ENCODE peak calls at places on chromosomes 3 and 15, in five cellular contexts. H is A549; A is HFF-Myc; W is M059J; U is CD8-positive, alpha-beta memory T cell. R is an unnamed sample.

GRCh38 chr3:184459355-184459754 is 79.5 kb downstream of the CHRD start:
- DNase-seq in H (no peak), A (no peak), W (peak; percentile 94), U (no peak), R (no peak)

GRCh38 chr15:98953000-98953776 is 54.4 kb downstream of the PGPEP1L start:
- DNase-seq in H (no peak), A (no peak), W (no peak), U (peak; percentile 3), R (no peak)

GRCh38 chr3:94336076-94336741 is 273.3 kb downstream of the NSUN3 start:
- DNase-seq in H (peak; percentile 2), A (no peak), W (peak; percentile 21), U (no peak), R (no peak)

GRCh38 chr3:128069271-128069670 is 17.0 kb downstream of the SEC61A1 start:
- DNase-seq in H (no peak), A (no peak), W (no peak), U (no peak), R (no peak)

GRCh38 chr3:66372681-66373350 is 128.0 kb downstream of the LRIG1 start:
- DNase-seq in H (no peak), A (no peak), W (no peak), U (peak; percentile 48), R (no peak)

GRCh38 chr15:52010633-52011595 is 8.1 kb upstream of the MAPK6 start:
- DNase-seq in H (no peak), A (no peak), W (peak; percentile 94), U (no peak), R (no peak)

GRCh38 chr3:11555823-11556222 is 87.9 kb downstream of the VGLL4 start:
- DNase-seq in H (no peak), A (no peak), W (no peak), U (no peak), R (no peak)

GRCh38 chr3:160837394-160837975 is 81.5 kb downstream of the PPM1L start:
- DNase-seq in H (no peak), A (no peak), W (no peak), U (no peak), R (peak; percentile 69)

GRCh38 chr3:183151086-183151485 is 11.4 kb downstream of the LAMP3 start:
- DNase-seq in H (no peak), A (no peak), W (no peak), U (no peak), R (no peak)

GRCh38 chr3:184192889-184193288 is 6.9 kb downstream of the ABCF3 start:
- DNase-seq in H (no peak), A (no peak), W (no peak), U (no peak), R (no peak)

GRCh38 chr3:138835177-138835757 is 539 bp upstream of the PIK3CB start:
- DNase-seq in H (no peak), A (no peak), W (no peak), U (no peak), R (no peak)

GRCh38 chr15:53520867-53521525 is 238.5 kb downstream of the WDR72 start:
- DNase-seq in H (no peak), A (no peak), W (no peak), U (no peak), R (no peak)

GRCh38 chr15:85886345-85886935 is 91.7 kb upstream of the KLHL25 start:
- DNase-seq in H (no peak), A (no peak), W (no peak), U (no peak), R (no peak)